ENCODE peak calls at places on chromosomes 16 and 17, in ten cellular contexts. U, M, O, S, A, L, G, Y, R and Q are unnamed samples.
A peak's percentile ranks its signal among the peaks of the same experiment; 100 is the strongest.

GRCh38 chr17:17692353-17693252 is 11.3 kb downstream of the RAI1 start:
- DNase-seq in Y (no peak), A (no peak), R (no peak), S (no peak), U (no peak), M (no peak), O (no peak), L (no peak), G (no peak), Q (no peak)

GRCh38 chr17:44384281-44384822 is 5.1 kb downstream of the ITGA2B start:
- DNase-seq in L (no peak), O (no peak), U (no peak), A (no peak), G (no peak), Y (no peak), M (peak; percentile 62), S (no peak), R (no peak), Q (peak; percentile 69)

GRCh38 chr17:14212401-14212800 is 24.3 kb downstream of the CDRT15 start:
- DNase-seq in O (no peak), A (no peak), G (no peak), S (no peak), L (no peak), M (no peak), Y (no peak), R (no peak), U (no peak), Q (no peak)

GRCh38 chr17:7213895-7214299 is 5.7 kb downstream of the DLG4 start:
- DNase-seq in Y (peak; percentile 76), G (peak; percentile 52), U (peak; percentile 99), L (peak; percentile 79), R (peak; percentile 88), S (peak; percentile 77), O (no peak), A (peak; percentile 91), M (peak; percentile 100), Q (peak; percentile 91)

GRCh38 chr17:82298538-82299421 is 18.6 kb downstream of the CD7 start:
- DNase-seq in L (no peak), S (no peak), M (no peak), U (no peak), G (no peak), O (no peak), Y (no peak), A (no peak), R (no peak), Q (no peak)

GRCh38 chr17:47733414-47734288 is 615 bp downstream of the TBX21 start:
- DNase-seq in M (peak; percentile 36), Y (no peak), U (peak; percentile 76), S (no peak), A (peak; percentile 28), O (no peak), R (no peak), L (no peak), G (no peak), Q (peak; percentile 74)

GRCh38 chr16:13012591-13012990 is 111.2 kb downstream of the SHISA9 start:
- DNase-seq in M (peak; percentile 25), A (peak; percentile 54), L (no peak), Y (no peak), U (peak; percentile 65), G (no peak), R (no peak), S (no peak), O (no peak), Q (no peak)

GRCh38 chr17:42274812-42275526 is 1.2 kb downstream of the STAT5B start:
- DNase-seq in A (no peak), S (no peak), O (no peak), L (no peak), R (no peak), M (no peak), Y (no peak), U (no peak), G (no peak), Q (no peak)

GRCh38 chr17:40349477-40350409 is 14.8 kb downstream of the GJD3 start:
- DNase-seq in Y (no peak), A (no peak), S (peak; percentile 53), M (no peak), R (peak; percentile 63), U (peak; percentile 48), O (no peak), G (peak; percentile 58), L (no peak), Q (peak; percentile 54)

GRCh38 chr17:17028059-17028877 is 14.0 kb upstream of the MPRIP start:
- DNase-seq in L (peak; percentile 96), O (no peak), Y (peak; percentile 99), R (peak; percentile 51), U (peak; percentile 96), S (peak; percentile 79), M (peak; percentile 89), A (no peak), G (peak; percentile 77), Q (peak; percentile 85)

GRCh38 chr17:3879591-3880417 is 13.0 kb downstream of the CAMKK1 start:
- DNase-seq in S (no peak), M (peak; percentile 27), L (no peak), R (peak; percentile 74), U (peak; percentile 75), G (no peak), Y (no peak), A (no peak), O (no peak), Q (no peak)

GRCh38 chr17:56319531-56319930 is 166.3 kb downstream of the ANKFN1 start:
- DNase-seq in O (no peak), A (peak; percentile 65), G (no peak), U (peak; percentile 42), R (no peak), M (peak; percentile 67), Y (peak; percentile 68), S (no peak), L (no peak), Q (no peak)

GRCh38 chr17:45131616-45132301 is 556 bp downstream of the PLCD3 start:
- DNase-seq in L (peak; percentile 68), Y (peak; percentile 79), R (peak; percentile 75), S (peak; percentile 66), O (no peak), M (peak; percentile 82), A (peak; percentile 73), G (peak; percentile 53), U (peak; percentile 95), Q (peak; percentile 76)

GRCh38 chr17:30113213-30113612 is 3.4 kb upstream of the NSRP1 start:
- DNase-seq in A (no peak), L (peak; percentile 79), U (no peak), R (no peak), Y (no peak), S (no peak), O (no peak), M (no peak), G (no peak), Q (no peak)

GRCh38 chr17:82444284-82444893 is 6.2 kb downstream of the CYBC1 start:
- DNase-seq in Y (no peak), U (no peak), L (no peak), O (no peak), R (no peak), S (no peak), G (no peak), A (no peak), M (no peak), Q (no peak)

GRCh38 chr16:85781685-85782370 is 17.5 kb downstream of the EMC8 start:
- DNase-seq in A (no peak), Y (peak; percentile 32), U (no peak), L (peak; percentile 53), S (peak; percentile 55), G (peak; percentile 63), R (no peak), O (no peak), M (no peak), Q (peak; percentile 88)

GRCh38 chr17:74677558-74678466 is 34.9 kb downstream of the CD300LF start:
- DNase-seq in S (peak; percentile 72), L (no peak), A (peak; percentile 51), U (peak; percentile 70), Y (no peak), O (no peak), G (peak; percentile 55), R (peak; percentile 85), M (no peak), Q (no peak)

GRCh38 chr16:54193013-54193655 is 93.5 kb downstream of the IRX3 start:
- DNase-seq in O (no peak), L (no peak), U (no peak), A (no peak), Y (no peak), M (no peak), G (no peak), R (no peak), S (no peak), Q (no peak)
- H3K4me3 ChIP-seq in O (peak overlapping the region; percentile 41), L (no peak overlapping the region), U (no peak overlapping the region), A (no peak overlapping the region), Y (no peak overlapping the region), M (no peak overlapping the region), G (peak overlapping the region; percentile 53), R (peak overlapping the region; percentile 32), S (no peak overlapping the region), Q (no peak overlapping the region)

DNA sequence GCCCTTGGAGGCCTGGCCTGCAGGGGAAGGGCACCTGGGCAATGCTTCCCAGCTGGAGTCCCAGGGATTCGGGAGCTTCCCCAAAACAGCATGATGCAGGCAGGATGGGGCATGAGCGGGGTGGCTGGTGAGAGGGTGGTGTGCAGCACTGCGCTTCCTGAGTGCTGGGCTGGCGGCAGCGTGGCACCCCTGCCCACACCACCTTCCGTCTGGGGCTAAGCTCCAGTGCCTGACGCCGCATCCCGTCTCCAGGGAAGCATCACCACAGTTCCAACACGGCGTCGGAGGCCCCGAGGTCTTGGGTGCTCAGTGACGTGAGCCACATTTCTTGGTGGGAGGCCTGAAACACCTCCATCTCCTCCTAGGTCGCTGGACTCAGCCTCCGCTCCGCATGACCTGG is 13.8 kb upstream of the MTSS2 start:
- DNase-seq in S (no peak), M (no peak), L (no peak), U (no peak), G (no peak), O (no peak), Y (no peak), A (no peak), R (no peak), Q (no peak)
- H3K4me1 ChIP-seq in S (peaks cover 57% of the 10 kb centered on the region), M (peaks cover 14% of the 10 kb centered on the region), L (peaks cover 39% of the 10 kb centered on the region), U (peaks cover 3% of the 10 kb centered on the region), G (peaks cover 99% of the 10 kb centered on the region), O (peaks cover 97% of the 10 kb centered on the region), Y (peaks cover 19% of the 10 kb centered on the region), A (peaks cover 74% of the 10 kb centered on the region), R (peaks cover 50% of the 10 kb centered on the region), Q (no peaks in the 10 kb centered on the region)

GRCh38 chr16:2884041-2884451 is 1.0 kb downstream of the FLYWCH2 start:
- DNase-seq in Y (no peak), R (no peak), A (no peak), O (no peak), S (no peak), L (no peak), G (no peak), U (no peak), M (no peak), Q (peak; percentile 67)
- H3K4me3 ChIP-seq in Y (peak overlapping the region; percentile 73), R (peak overlapping the region; percentile 87), A (peak overlapping the region; percentile 59), O (peak overlapping the region; percentile 64), S (peak overlapping the region; percentile 95), L (peak overlapping the region; percentile 62), G (peak overlapping the region; percentile 93), U (peak overlapping the region; percentile 91), M (peak overlapping the region; percentile 71), Q (peak overlapping the region; percentile 55)

DNA sequence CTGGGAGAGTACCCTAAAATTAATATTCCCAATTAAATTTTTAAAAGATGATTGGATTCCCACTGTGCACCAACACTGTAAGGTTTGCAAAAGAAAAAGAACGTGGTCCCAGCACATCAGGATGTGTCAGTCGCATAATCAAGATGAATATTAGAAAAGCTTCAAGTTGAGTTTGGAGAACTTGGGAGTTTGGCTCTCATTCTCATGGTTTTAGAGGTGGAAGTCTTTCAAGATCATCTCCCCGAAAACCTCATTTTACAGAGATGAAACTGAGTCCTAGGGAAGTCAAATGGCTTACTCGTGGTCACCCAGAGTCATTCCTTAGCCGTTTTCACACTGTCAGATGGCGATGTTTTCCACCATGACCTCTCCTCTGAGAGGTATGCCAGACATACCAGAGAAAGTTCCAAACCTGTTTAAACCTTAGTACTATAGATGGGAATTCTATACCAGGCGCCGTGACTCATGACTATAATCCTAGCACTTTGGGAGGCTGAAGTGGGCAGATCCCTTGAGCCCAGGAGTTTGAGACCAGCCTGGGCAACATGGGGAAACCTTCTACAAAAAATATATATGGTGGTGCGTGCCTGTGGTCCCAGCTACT is 1.2 kb downstream of the SEC14L1 start:
- DNase-seq in M (no peak), Y (no peak), G (no peak), A (no peak), L (no peak), R (no peak), U (no peak), O (no peak), S (no peak), Q (no peak)
- H3K4me1 ChIP-seq in M (peaks cover 13% of the 10 kb centered on the region), Y (peaks cover 31% of the 10 kb centered on the region), G (peaks cover 75% of the 10 kb centered on the region), A (peaks cover 23% of the 10 kb centered on the region), L (peaks cover 21% of the 10 kb centered on the region), R (peaks cover 19% of the 10 kb centered on the region), U (peaks cover 4% of the 10 kb centered on the region), O (peaks cover 23% of the 10 kb centered on the region), S (peaks cover 3% of the 10 kb centered on the region), Q (no peaks in the 10 kb centered on the region)